ENCODE peak calls at places on chromosomes 2 and 18, in six cellular contexts. G is pancreas, O is H1, U is AG04450, V is RWPE1, Q is astrocyte. F is an unnamed sample.

GRCh38 chr2:11677146-11678055 is 7.4 kb upstream of the NTSR2 start:
- DNase-seq in V (no peak), G (no peak), O (no peak), U (no peak), Q (no peak), F (peak; percentile 59)

GRCh38 chr18:57908092-57908491 is 105.0 kb upstream of the ATP8B1 start:
- DNase-seq in O (no peak), G (no peak), Q (no peak), V (no peak), U (no peak), F (no peak)

GRCh38 chr18:8177330-8178016 is 431.8 kb upstream of the RAB12 start:
- DNase-seq in Q (peak; percentile 74), O (no peak), G (peak; percentile 42), V (peak; percentile 25), U (no peak), F (no peak)

GRCh38 chr2:38540580-38541290 is 62.0 kb downstream of the HNRNPLL start:
- DNase-seq in O (no peak), V (no peak), Q (no peak), G (no peak), U (no peak), F (no peak)

GRCh38 chr18:474416-474815 is 26.1 kb downstream of the COLEC12 start:
- DNase-seq in V (no peak), G (no peak), Q (peak; percentile 57), U (no peak), O (no peak), F (no peak)

GRCh38 chr2:117058366-117058765 is 756.1 kb upstream of the DDX18 start:
- DNase-seq in V (no peak), O (no peak), G (no peak), Q (no peak), U (no peak), F (no peak)

GRCh38 chr2:100054426-100054825 is 88.0 kb downstream of the AFF3 start:
- DNase-seq in V (no peak), U (no peak), Q (no peak), G (no peak), O (no peak), F (no peak)

GRCh38 chr18:13580351-13580750 is 146.0 kb downstream of the FAM210A start:
- DNase-seq in O (no peak), V (no peak), Q (no peak), U (no peak), G (no peak), F (peak; percentile 71)

GRCh38 chr2:141392517-141393213 is 738.2 kb downstream of the LRP1B start:
- DNase-seq in U (peak; percentile 15), V (no peak), Q (peak; percentile 91), G (no peak), O (no peak), F (no peak)

GRCh38 chr2:8306530-8307351 is 375.1 kb upstream of the ID2 start:
- DNase-seq in V (no peak), Q (peak; percentile 78), G (no peak), U (peak; percentile 56), O (no peak), F (peak; percentile 31)

GRCh38 chr2:152250421-152251100 is 75.0 kb upstream of the STAM2 start:
- DNase-seq in Q (no peak), U (no peak), G (no peak), V (no peak), O (no peak), F (no peak)

GRCh38 chr2:1990151-1990589 is 245.9 kb upstream of the PXDN start:
- DNase-seq in V (no peak), G (no peak), O (no peak), Q (no peak), U (no peak), F (no peak)

GRCh38 chr18:37684590-37684989 is 119.0 kb upstream of the CELF4 start:
- DNase-seq in V (no peak), G (no peak), O (no peak), Q (no peak), U (no peak), F (no peak)

GRCh38 chr2:65165595-65165994 is 35.7 kb upstream of the RAB1A start:
- DNase-seq in V (no peak), U (no peak), G (no peak), Q (no peak), O (no peak), F (no peak)

GRCh38 chr18:68532328-68532885 is 182.5 kb downstream of the TMX3 start:
- DNase-seq in Q (no peak), G (no peak), O (no peak), U (no peak), V (no peak), F (no peak)

GRCh38 chr2:75317801-75318200 is 118.5 kb upstream of the TACR1 start:
- DNase-seq in O (no peak), G (no peak), U (no peak), V (no peak), Q (no peak), F (no peak)

GRCh38 chr2:126866451-126866850 is 32.2 kb upstream of the TEX51 start:
- DNase-seq in Q (no peak), U (no peak), V (no peak), G (no peak), O (no peak), F (no peak)

GRCh38 chr2:19677215-19677777 is 224.5 kb downstream of the TTC32 start:
- DNase-seq in G (no peak), V (no peak), O (no peak), U (no peak), Q (no peak), F (peak; percentile 52)

GRCh38 chr2:127891806-127892205 is 6.0 kb upstream of the AMMECR1L start:
- DNase-seq in O (no peak), V (no peak), G (peak; percentile 59), U (no peak), Q (no peak), F (no peak)

GRCh38 chr18:25561923-25562322 is 210.0 kb upstream of the ZNF521 start:
- DNase-seq in Q (peak; percentile 1), G (no peak), V (no peak), O (no peak), U (peak; percentile 8), F (no peak)

GRCh38 chr2:231297108-231297908 is 98.2 kb upstream of the B3GNT7 start:
- DNase-seq in O (peak; percentile 31), G (peak; percentile 54), V (peak; percentile 51), Q (peak; percentile 19), U (peak; percentile 37), F (no peak)

GRCh38 chr2:207341816-207342215 is 176.1 kb upstream of the KLF7 start:
- DNase-seq in V (no peak), U (no peak), O (no peak), Q (no peak), G (no peak), F (no peak)

GRCh38 chr2:9574314-9574713 is 18.7 kb upstream of the ADAM17 start:
- DNase-seq in Q (no peak), G (no peak), U (no peak), V (no peak), O (no peak), F (no peak)

GRCh38 chr2:38148501-38148900 is 72.5 kb upstream of the CYP1B1 start:
- DNase-seq in G (peak; percentile 42), U (no peak), Q (no peak), V (peak; percentile 58), O (no peak), F (no peak)

GRCh38 chr2:171330155-171330956 is 103.4 kb downstream of the METTL8 start:
- DNase-seq in Q (no peak), G (no peak), U (no peak), O (no peak), V (no peak), F (no peak)

GRCh38 chr2:171325886-171326585 is 107.8 kb downstream of the METTL8 start:
- DNase-seq in G (no peak), O (no peak), V (no peak), Q (no peak), U (no peak), F (no peak)

GRCh38 chr2:171323971-171324528 is 109.7 kb downstream of the METTL8 start:
- DNase-seq in O (no peak), V (no peak), U (no peak), Q (no peak), G (no peak), F (no peak)

DNA sequence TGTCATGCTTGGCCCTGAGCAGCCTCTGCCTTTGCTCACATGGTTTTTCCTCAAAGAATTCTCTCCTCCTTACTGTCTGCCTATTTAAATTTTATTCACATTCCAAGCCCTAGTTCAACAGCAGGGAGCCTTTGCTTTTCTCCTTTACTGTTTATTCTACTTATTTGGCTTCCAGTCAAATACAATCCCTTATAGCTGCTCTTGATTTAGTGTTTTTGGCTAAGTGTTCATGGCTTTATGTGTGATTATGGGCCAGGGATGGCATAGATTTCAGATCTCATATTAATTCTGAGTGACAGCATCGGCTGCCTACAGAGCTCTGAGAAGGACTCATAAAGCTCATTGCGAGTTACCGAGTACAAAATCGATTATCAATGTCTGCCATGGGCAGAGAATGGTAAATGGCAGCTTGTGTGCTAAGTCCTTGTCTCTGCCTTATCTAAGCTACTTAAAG is 106.7 kb downstream of the METTL8 start:
- DNase-seq in O (no peak), G (no peak), Q (no peak), U (no peak), V (no peak), F (no peak)
- H3K27ac ChIP-seq in O (peak overlapping the region; percentile 21), G (no peak overlapping the region), Q (no peak overlapping the region), U (peak overlapping the region; percentile 31), V (no peak overlapping the region), F (no peak overlapping the region)

DNA sequence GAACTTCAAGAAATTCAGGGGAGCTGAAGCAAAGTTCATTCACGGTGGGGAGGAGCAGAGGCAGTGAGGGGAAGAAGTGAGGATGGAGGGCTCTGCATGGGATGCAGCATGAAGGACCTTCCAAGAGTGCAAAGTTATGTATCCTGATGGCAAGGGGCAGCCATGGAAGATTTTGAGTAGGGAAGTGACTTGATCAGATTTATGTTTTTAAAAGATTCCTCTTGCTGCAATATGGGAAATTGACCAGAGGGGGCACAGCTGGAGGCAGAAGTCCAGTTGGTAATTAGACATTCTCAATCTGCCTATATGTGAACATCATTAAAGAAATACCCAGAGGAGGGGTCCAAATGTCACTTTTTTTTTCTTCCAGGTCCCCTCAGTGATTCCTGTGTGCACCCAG is 21.5 kb upstream of the ANXA4 start:
- DNase-seq in U (no peak), Q (no peak), G (no peak), V (no peak), O (no peak), F (no peak)
- TF ChIP-seq CTCF in U (peak; percentile 60), Q (peak; percentile 40), G (no peak), V (peak; percentile 30), O (no peak), F (no peak)

GRCh38 chr2:187527262-187527661 is 27.0 kb downstream of the TFPI start:
- DNase-seq in G (no peak), Q (peak; percentile 77), O (no peak), V (no peak), U (peak; percentile 13), F (no peak)

GRCh38 chr2:187529248-187529976 is 24.8 kb downstream of the TFPI start:
- DNase-seq in U (no peak), V (no peak), Q (no peak), G (no peak), O (no peak), F (no peak)

GRCh38 chr2:187525164-187525900 is 28.9 kb downstream of the TFPI start:
- DNase-seq in Q (no peak), G (no peak), V (no peak), U (no peak), O (no peak), F (no peak)

GRCh38 chr2:187528042-187528441 is 26.2 kb downstream of the TFPI start:
- DNase-seq in G (no peak), U (no peak), O (no peak), V (no peak), Q (no peak), F (no peak)

GRCh38 chr2:187526776-187527175 is 27.5 kb downstream of the TFPI start:
- DNase-seq in Q (no peak), G (no peak), O (no peak), V (no peak), U (no peak), F (no peak)
- H3K27ac ChIP-seq in Q (peak overlapping the region; percentile 48), G (no peak overlapping the region), O (no peak overlapping the region), V (no peak overlapping the region), U (no peak overlapping the region), F (no peak overlapping the region)

GRCh38 chr2:159200498-159200897 is 86.0 kb downstream of the WDSUB1 start:
- DNase-seq in O (no peak), U (no peak), Q (peak; percentile 44), G (no peak), V (no peak), F (no peak)
- TF ChIP-seq CTCF in O (no peak), U (no peak), Q (no peak), G (no peak), V (no peak), F (no peak)

F was measured in coronary artery.